ENCODE peak calls at places on chromosome X, in eight cellular contexts. D is GM23248, B is GM23338, O is OCI-LY7, U is PC-3, A is HCT116, S is neural progenitor cell, E is SK-N-SH. Z is an unnamed sample.

GRCh38 chrX:64394874-64395567 is at the start of gene MTMR8:
- DNase-seq in D (peak), B (peak), O (peak), U (peak), A (peak), S (peak), E (peak), Z (peak)

GRCh38 chrX:45850775-45851433 is 650.2 kb upstream of the DIPK2B start:
- DNase-seq in D (peak), B (peak), O (no peak), U (peak), A (no peak), S (peak), E (peak), Z (peak)

GRCh38 chrX:140525448-140525847 is 20.6 kb upstream of the SOX3 start:
- DNase-seq in D (peak), B (peak), O (no peak), U (no peak), A (no peak), S (no peak), E (no peak), Z (no peak)

GRCh38 chrX:17591741-17592110 is 145.6 kb upstream of the SCML1 start:
- DNase-seq in D (peak), B (no peak), O (no peak), U (peak), A (no peak), S (no peak), E (no peak), Z (no peak)

GRCh38 chrX:72526534-72527508 is 45.8 kb downstream of the HDAC8 start:
- DNase-seq in D (peak), B (no peak), O (no peak), U (no peak), A (no peak), S (no peak), E (no peak), Z (peak)

GRCh38 chrX:132426695-132427281 is 62.0 kb downstream of the MBNL3 start:
- DNase-seq in D (peak), B (no peak), O (no peak), U (peak), A (no peak), S (no peak), E (no peak), Z (no peak)

GRCh38 chrX:30060718-30061117 is 154.6 kb upstream of the MAGEB2 start:
- DNase-seq in D (peak), B (peak), O (no peak), U (peak), A (peak), S (peak), E (peak), Z (peak)

GRCh38 chrX:150450519-150451177 is 87.5 kb downstream of the MAMLD1 start:
- DNase-seq in D (no peak), B (no peak), O (no peak), U (no peak), A (no peak), S (no peak), E (no peak), Z (no peak)

GRCh38 chrX:152656087-152656486 is 18.4 kb downstream of the GABRQ start:
- DNase-seq in D (no peak), B (no peak), O (no peak), U (no peak), A (no peak), S (no peak), E (no peak), Z (no peak)

GRCh38 chrX:45735571-45735970 is 534.9 kb upstream of the DIPK2B start:
- DNase-seq in D (no peak), B (no peak), O (no peak), U (peak), A (no peak), S (no peak), E (no peak), Z (no peak)

GRCh38 chrX:154419688-154420401 is 8.5 kb downstream of the TAFAZZIN start:
- DNase-seq in D (no peak), B (no peak), O (no peak), U (no peak), A (no peak), S (no peak), E (peak), Z (no peak)

GRCh38 chrX:37658352-37659030 is 27.1 kb upstream of the XK start:
- DNase-seq in D (no peak), B (no peak), O (no peak), U (no peak), A (no peak), S (no peak), E (no peak), Z (no peak)

GRCh38 chrX:136810493-136810892 is 29.8 kb upstream of the ARHGEF6 start:
- DNase-seq in D (no peak), B (no peak), O (no peak), U (no peak), A (no peak), S (no peak), E (no peak), Z (no peak)

GRCh38 chrX:40736170-40736505 is 796 bp upstream of the MED14 start:
- DNase-seq in D (no peak), B (no peak), O (peak), U (peak), A (no peak), S (peak), E (no peak), Z (no peak)

GRCh38 chrX:17542123-17542522 is 167.1 kb downstream of the NHS start:
- DNase-seq in D (no peak), B (no peak), O (no peak), U (no peak), A (no peak), S (no peak), E (no peak), Z (no peak)

GRCh38 chrX:111411591-111412371 is at the start of gene DCX:
- DNase-seq in D (no peak), B (peak), O (no peak), U (no peak), A (no peak), S (peak), E (peak), Z (no peak)

GRCh38 chrX:153469811-153470410 is 465 bp downstream of the HAUS7 start:
- DNase-seq in D (peak), B (peak), O (peak), U (peak), A (no peak), S (peak), E (peak), Z (peak)

GRCh38 chrX:40780123-40780522 is 44.8 kb upstream of the MED14 start:
- DNase-seq in D (no peak), B (no peak), O (no peak), U (no peak), A (no peak), S (no peak), E (no peak), Z (no peak)

GRCh38 chrX:109875831-109876230 is 127.1 kb upstream of the TMEM164 start:
- DNase-seq in D (no peak), B (no peak), O (no peak), U (no peak), A (no peak), S (no peak), E (no peak), Z (no peak)

GRCh38 chrX:97743014-97743413 is 859.3 kb downstream of the RPA4 start:
- DNase-seq in D (peak), B (peak), O (peak), U (no peak), A (no peak), S (no peak), E (no peak), Z (no peak)

GRCh38 chrX:17638731-17639130 is 98.6 kb upstream of the SCML1 start:
- DNase-seq in D (no peak), B (no peak), O (no peak), U (no peak), A (no peak), S (no peak), E (no peak), Z (no peak)

GRCh38 chrX:134932528-134933217 is 58.1 kb upstream of the SMIM10 start:
- DNase-seq in D (peak), B (no peak), O (no peak), U (peak), A (no peak), S (no peak), E (no peak), Z (no peak)

GRCh38 chrX:107207089-107207488 is 678 bp downstream of the DNAAF6 start:
- DNase-seq in D (no peak), B (no peak), O (no peak), U (no peak), A (no peak), S (no peak), E (no peak), Z (no peak)

GRCh38 chrX:114583646-114584433 is at the start of gene HTR2C:
- DNase-seq in D (no peak), B (peak), O (no peak), U (no peak), A (no peak), S (peak), E (peak), Z (no peak)

GRCh38 chrX:109374276-109374960 is 107.5 kb downstream of the GUCY2F start:
- DNase-seq in D (no peak), B (no peak), O (no peak), U (peak), A (no peak), S (no peak), E (no peak), Z (no peak)

GRCh38 chrX:123976671-123977316 is 15.3 kb downstream of the STAG2 start:
- DNase-seq in D (peak), B (peak), O (peak), U (peak), A (no peak), S (no peak), E (peak), Z (peak)

GRCh38 chrX:25337841-25338240 is 322.1 kb upstream of the ARX start:
- DNase-seq in D (no peak), B (no peak), O (no peak), U (no peak), A (no peak), S (no peak), E (no peak), Z (no peak)

GRCh38 chrX:30973784-30974427 is 84.9 kb upstream of the TAB3 start:
- DNase-seq in D (no peak), B (peak), O (no peak), U (no peak), A (no peak), S (peak), E (no peak), Z (no peak)

GRCh38 chrX:36383491-36383890 is 464.0 kb downstream of the CFAP47 start:
- DNase-seq in D (no peak), B (no peak), O (no peak), U (no peak), A (no peak), S (no peak), E (no peak), Z (no peak)

GRCh38 chrX:265502-265901 is 15.7 kb upstream of the PLCXD1 start:
- DNase-seq in D (no peak), B (no peak), O (no peak), U (no peak), A (no peak), S (no peak), E (no peak), Z (no peak)

GRCh38 chrX:11792461-11793421 is 34.7 kb downstream of the MSL3 start:
- DNase-seq in D (no peak), B (no peak), O (peak), U (peak), A (no peak), S (no peak), E (no peak), Z (no peak)

GRCh38 chrX:97597954-97598353 is 714.2 kb downstream of the RPA4 start:
- DNase-seq in D (no peak), B (peak), O (no peak), U (no peak), A (no peak), S (peak), E (no peak), Z (no peak)

GRCh38 chrX:97267376-97267775 is 383.7 kb downstream of the RPA4 start:
- DNase-seq in D (peak), B (no peak), O (no peak), U (no peak), A (no peak), S (no peak), E (no peak), Z (no peak)

GRCh38 chrX:85963736-85964135 is 83.6 kb downstream of the CHM start:
- DNase-seq in D (peak), B (no peak), O (no peak), U (peak), A (no peak), S (no peak), E (no peak), Z (peak)

GRCh38 chrX:57772637-57773036 is 92.6 kb upstream of the NLRP2B start:
- DNase-seq in D (peak), B (peak), O (no peak), U (peak), A (no peak), S (no peak), E (no peak), Z (no peak)

GRCh38 chrX:9928083-9928482 is 39.1 kb upstream of the CLDN34 start:
- DNase-seq in D (no peak), B (peak), O (no peak), U (no peak), A (no peak), S (peak), E (no peak), Z (no peak)

GRCh38 chrX:130028196-130028595 is 45.8 kb downstream of the BCORL1 start:
- DNase-seq in D (peak), B (peak), O (peak), U (peak), A (peak), S (peak), E (peak), Z (peak)

GRCh38 chrX:109967151-109967550 is 35.8 kb upstream of the TMEM164 start:
- DNase-seq in D (peak), B (no peak), O (no peak), U (peak), A (no peak), S (no peak), E (no peak), Z (no peak)

GRCh38 chrX:46953597-46953996 is 41.4 kb downstream of the JADE3 start:
- DNase-seq in D (no peak), B (peak), O (no peak), U (no peak), A (no peak), S (peak), E (no peak), Z (no peak)

DNA sequence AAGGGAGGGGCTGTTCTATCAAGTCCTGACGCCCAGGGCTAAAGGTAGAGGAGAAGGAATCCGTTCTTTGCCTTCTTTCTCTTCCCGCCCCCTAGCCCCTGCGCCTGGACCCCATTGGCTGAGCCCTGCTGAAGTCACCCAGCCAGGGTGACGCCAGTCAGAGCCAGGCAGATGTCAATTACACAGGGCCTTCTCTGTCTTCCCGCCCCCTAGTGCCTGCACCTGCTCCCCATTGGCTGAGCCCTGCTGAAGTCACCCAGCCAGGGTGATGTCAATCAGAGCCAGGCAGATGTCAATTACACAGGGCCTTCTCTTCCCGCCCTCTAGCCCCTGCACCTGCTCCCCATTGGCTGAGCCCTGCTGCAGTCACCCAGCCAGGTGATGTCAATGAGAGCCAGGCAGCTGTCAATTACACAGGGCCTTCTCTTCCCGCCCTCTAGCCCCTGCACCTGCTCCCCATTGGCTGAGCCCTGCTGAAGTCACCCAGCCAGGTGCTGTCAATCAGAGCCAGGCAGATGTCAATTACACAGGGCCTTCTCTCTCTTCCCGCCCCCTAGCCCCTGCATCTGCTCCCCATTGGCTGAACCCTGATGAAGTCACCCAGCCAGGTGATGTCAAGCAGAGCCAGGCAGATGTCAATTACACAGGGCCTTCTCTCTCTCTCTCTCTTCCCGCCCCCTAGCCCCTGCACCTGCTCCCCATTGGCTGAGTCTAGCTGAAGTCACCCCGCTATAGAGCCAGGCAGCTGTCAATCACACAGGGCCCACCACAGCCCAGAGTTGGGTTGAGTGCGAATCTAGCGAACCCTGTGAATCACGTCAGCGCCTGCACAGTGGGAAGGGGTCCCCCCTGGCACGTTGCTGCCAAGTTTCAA is 46.4 kb downstream of the ASMT start:
- DNase-seq in D (no peak), B (peak), O (peak), U (no peak), A (peak), S (peak), E (no peak), Z (no peak)
- TF ChIP-seq EZH2phosphoT487 in D (no peak), B (no peak), O (no peak), U (no peak), A (no peak), S (no peak), E (no peak), Z (no peak)

GRCh38 chrX:29024813-29025342 is 437.6 kb downstream of the IL1RAPL1 start:
- DNase-seq in D (no peak), B (no peak), O (no peak), U (no peak), A (no peak), S (no peak), E (no peak), Z (no peak)
- H3K27ac ChIP-seq in D (no peak), B (no peak), O (no peak), U (no peak), A (no peak), S (no peak), E (no peak), Z (no peak)

DNA sequence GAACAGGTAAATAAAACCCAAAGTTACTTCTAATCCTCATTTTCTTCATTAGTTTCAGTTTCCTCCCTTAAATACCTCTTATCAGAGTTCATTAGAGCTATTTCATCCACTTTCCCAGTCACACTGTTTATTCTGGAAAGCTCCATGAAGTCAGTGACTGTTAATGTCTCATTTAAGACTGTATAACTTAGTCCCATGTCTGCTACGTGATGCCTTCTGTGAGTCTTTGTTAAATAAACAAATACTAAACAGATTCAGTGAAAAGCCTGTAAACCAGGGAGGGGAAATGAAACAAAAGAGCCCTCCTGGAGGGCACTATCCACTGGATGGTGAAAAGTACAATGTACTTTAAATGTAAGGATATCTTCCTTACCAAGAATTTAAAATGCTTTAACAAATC is 24.7 kb downstream of the ACE2 start:
- DNase-seq in D (no peak), B (no peak), O (no peak), U (peak), A (no peak), S (peak), E (no peak), Z (peak)
- TF ChIP-seq EZH2phosphoT487 in D (no peak), B (no peak), O (no peak), U (no peak), A (no peak), S (no peak), E (no peak), Z (no peak)

GRCh38 chrX:23901805-23902204 is 5.9 kb downstream of the APOO start:
- DNase-seq in D (peak), B (peak), O (peak), U (peak), A (peak), S (peak), E (peak), Z (peak)
- H3K27ac ChIP-seq in D (peak), B (no peak), O (no peak), U (peak), A (peak), S (no peak), E (peak), Z (peak)

GRCh38 chrX:128928636-128929035 is 594.7 kb downstream of the SMARCA1 start:
- DNase-seq in D (no peak), B (peak), O (no peak), U (no peak), A (no peak), S (no peak), E (no peak), Z (no peak)
- TF ChIP-seq EZH2phosphoT487 in D (no peak), B (no peak), O (no peak), U (no peak), A (no peak), S (no peak), E (no peak), Z (no peak)

GRCh38 chrX:12843061-12843667 is 23.7 kb upstream of the TLR7 start:
- DNase-seq in D (no peak), B (no peak), O (no peak), U (no peak), A (no peak), S (no peak), E (no peak), Z (no peak)

GRCh38 chrX:12844319-12844718 is 22.6 kb upstream of the TLR7 start:
- DNase-seq in D (no peak), B (no peak), O (no peak), U (no peak), A (no peak), S (no peak), E (no peak), Z (no peak)

GRCh38 chrX:12843668-12844279 is 23.1 kb upstream of the TLR7 start:
- DNase-seq in D (no peak), B (no peak), O (peak), U (no peak), A (no peak), S (no peak), E (no peak), Z (no peak)
- H3K27ac ChIP-seq in D (no peak), B (no peak), O (peak), U (no peak), A (no peak), S (no peak), E (no peak), Z (peak)